ENCODE peak calls at places on chromosomes 1 and 21, in ten cellular contexts. E is prostate gland, Z is stomach, V is spleen, L is transverse colon, T is sigmoid colon, K is HepG2, A is endothelial cell of umbilical vein, I is upper lobe of left lung, G is HCT116. Q is an unnamed sample.

GRCh38 chr1:29235955-29236742 is at the start of gene PTPRU:
- DNase-seq in E (peak; percentile 75), L (peak; percentile 84), I (peak; percentile 98), V (peak; percentile 96), A (peak; percentile 59), G (no peak), T (peak; percentile 90), K (peak; percentile 35), Z (peak; percentile 84), Q (no peak)

GRCh38 chr1:55120538-55120937 is 81.2 kb downstream of the PCSK9 start:
- DNase-seq in K (no peak), A (no peak), L (no peak), Z (no peak), G (no peak), I (no peak), T (no peak), V (no peak), E (no peak), Q (no peak)

GRCh38 chr1:101174722-101175121 is 62.1 kb upstream of the S1PR1 start:
- DNase-seq in K (no peak), Z (no peak), L (no peak), E (no peak), G (no peak), I (no peak), T (no peak), V (no peak), A (no peak), Q (no peak)

GRCh38 chr1:95384570-95384969 is 150.6 kb downstream of the RWDD3 start:
- DNase-seq in L (no peak), A (peak; percentile 9), G (no peak), I (no peak), E (no peak), T (no peak), V (no peak), K (peak; percentile 24), Z (no peak), Q (no peak)

GRCh38 chr1:231828182-231828920 is 201.8 kb downstream of the DISC1 start:
- DNase-seq in T (no peak), V (no peak), A (peak; percentile 96), G (peak; percentile 60), Z (no peak), K (peak; percentile 95), L (no peak), I (no peak), E (no peak), Q (no peak)

GRCh38 chr21:17495680-17496079 is 17.2 kb upstream of the CXADR start:
- DNase-seq in A (no peak), L (no peak), E (no peak), T (no peak), K (peak; percentile 71), Z (no peak), V (no peak), I (no peak), G (no peak), Q (no peak)

GRCh38 chr1:151729157-151729965 is 8.0 kb downstream of the RIIAD1 start:
- DNase-seq in G (no peak), E (no peak), V (no peak), A (no peak), Z (no peak), K (peak; percentile 44), L (no peak), I (no peak), T (no peak), Q (no peak)

GRCh38 chr1:75970631-75971030 is 38.4 kb upstream of the ASB17 start:
- DNase-seq in A (no peak), G (no peak), K (no peak), E (no peak), I (no peak), T (no peak), Z (no peak), L (no peak), V (no peak), Q (no peak)

GRCh38 chr1:192399161-192399560 is 82.4 kb downstream of the RGS21 start:
- DNase-seq in E (no peak), G (no peak), T (no peak), V (no peak), Z (no peak), I (no peak), K (no peak), A (peak; percentile 24), L (no peak), Q (no peak)
- TF ChIP-seq POLR2A in E (no peak), G (no peak), T (no peak), V (no peak), Z (no peak), I (no peak), K (no peak), A (no peak), L (no peak), Q (no peak)

GRCh38 chr1:18481921-18482701 is 1.4 kb downstream of the KLHDC7A start:
- DNase-seq in V (peak; percentile 67), L (no peak), Z (peak; percentile 40), T (no peak), I (peak; percentile 77), A (no peak), K (no peak), E (no peak), G (no peak), Q (no peak)

GRCh38 chr1:18482721-18483425 is 2.1 kb downstream of the KLHDC7A start:
- DNase-seq in E (no peak), I (peak; percentile 77), T (no peak), G (no peak), K (no peak), A (no peak), V (peak; percentile 68), Z (no peak), L (no peak), Q (no peak)

GRCh38 chr1:18480315-18481189 is at the start of gene KLHDC7A:
- DNase-seq in L (peak; percentile 33), K (peak; percentile 91), G (no peak), V (peak; percentile 64), I (peak; percentile 87), E (peak; percentile 36), A (no peak), Z (peak; percentile 90), T (peak; percentile 46), Q (no peak)

GRCh38 chr1:18481190-18481920 is 625 bp downstream of the KLHDC7A start:
- DNase-seq in E (no peak), A (no peak), Z (peak; percentile 40), V (peak; percentile 65), I (peak; percentile 11), T (no peak), G (no peak), L (no peak), K (no peak), Q (no peak)

GRCh38 chr1:18479484-18479883 is 1.2 kb upstream of the KLHDC7A start:
- DNase-seq in I (no peak), V (peak; percentile 7), A (no peak), K (no peak), E (no peak), L (no peak), Z (no peak), T (no peak), G (no peak), Q (no peak)
- TF ChIP-seq POLR2AphosphoS5 in I (no peak), V (no peak), A (no peak), K (no peak), E (no peak), L (no peak), Z (no peak), T (no peak), G (no peak), Q (no peak)

GRCh38 chr1:109885589-109885988 is 25.1 kb upstream of the CSF1 start:
- DNase-seq in G (no peak), E (no peak), Z (no peak), K (no peak), L (no peak), I (no peak), A (no peak), T (no peak), V (no peak), Q (no peak)

GRCh38 chr1:109886827-109887226 is 23.8 kb upstream of the CSF1 start:
- DNase-seq in T (no peak), Z (no peak), E (no peak), I (no peak), L (no peak), A (no peak), V (peak; percentile 83), G (no peak), K (no peak), Q (no peak)

GRCh38 chr1:109887890-109888289 is 22.8 kb upstream of the CSF1 start:
- DNase-seq in I (no peak), L (no peak), V (no peak), Z (no peak), T (no peak), G (no peak), A (no peak), E (no peak), K (no peak), Q (no peak)

GRCh38 chr1:109889094-109889493 is 21.6 kb upstream of the CSF1 start:
- DNase-seq in K (no peak), T (no peak), I (no peak), G (no peak), A (no peak), V (no peak), Z (no peak), E (no peak), L (no peak), Q (no peak)

DNA sequence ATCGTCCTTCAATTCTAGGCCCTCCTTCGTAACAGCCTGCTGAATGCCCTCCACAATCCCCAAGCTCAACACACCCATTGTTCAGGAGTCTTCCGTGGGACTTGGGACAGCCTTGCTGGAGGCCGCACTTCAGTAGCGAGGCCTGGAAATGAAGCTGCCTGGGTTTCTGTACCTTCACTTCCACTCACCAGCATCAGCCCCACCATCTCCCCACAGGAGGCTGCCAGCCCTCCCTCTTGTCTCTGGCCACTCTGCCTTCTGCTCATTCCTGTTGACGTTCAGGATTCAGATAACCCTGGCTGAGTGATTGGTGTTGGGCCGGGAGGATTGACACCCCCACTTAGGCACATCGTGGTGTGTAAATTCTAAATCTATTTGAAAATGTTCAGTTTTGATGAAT is 23.4 kb upstream of the CSF1 start:
- DNase-seq in T (no peak), L (no peak), E (no peak), Z (no peak), G (no peak), I (no peak), V (no peak), A (no peak), K (no peak), Q (no peak)
- H3K27ac ChIP-seq in T (no peak overlapping the region), L (no peak overlapping the region), E (no peak overlapping the region), Z (no peak overlapping the region), G (no peak overlapping the region), I (no peak overlapping the region), V (peak overlapping the region; percentile 83), A (no peak overlapping the region), K (no peak overlapping the region), Q (no peak overlapping the region)

GRCh38 chr1:27400035-27400962 is 7.9 kb downstream of the GPR3 start:
- DNase-seq in G (no peak), V (no peak), I (no peak), A (no peak), K (no peak), Z (no peak), T (no peak), E (no peak), L (no peak), Q (no peak)

GRCh38 chr1:27398405-27399149 is 6.2 kb downstream of the GPR3 start:
- DNase-seq in V (no peak), Z (no peak), E (no peak), K (no peak), G (no peak), A (no peak), I (no peak), L (no peak), T (no peak), Q (no peak)

GRCh38 chr1:27400963-27401341 is 8.5 kb downstream of the GPR3 start:
- DNase-seq in T (no peak), L (no peak), G (no peak), A (peak; percentile 21), K (no peak), Z (no peak), E (no peak), I (no peak), V (no peak), Q (no peak)

GRCh38 chr1:27397749-27398148 is 5.3 kb downstream of the GPR3 start:
- DNase-seq in E (no peak), G (no peak), K (no peak), Z (no peak), A (no peak), I (no peak), V (no peak), L (no peak), T (no peak), Q (no peak)

GRCh38 chr1:27399251-27399885 is 6.9 kb downstream of the GPR3 start:
- DNase-seq in E (no peak), L (no peak), I (peak; percentile 86), Z (no peak), A (no peak), K (no peak), V (no peak), G (no peak), T (no peak), Q (no peak)
- TF ChIP-seq POLR2A in E (no peak), L (no peak), I (no peak), Z (no peak), A (no peak), K (no peak), V (no peak), G (no peak), T (no peak), Q (no peak)